ENCODE peak calls at places on chromosomes 2 and 18, in nine cellular contexts. O is hepatocyte, K is fibroblast of villous mesenchyme, Q is endodermal cell, X is fibroblast of pulmonary artery, F is astrocyte of the spinal cord, S is A549, P is BE2C, C is right lobe of liver. J is an unnamed sample.

GRCh38 chr2:217482343-217482742 is 520.5 kb downstream of the TNS1 start:
- DNase-seq in O (no peak), K (no peak), Q (no peak), X (no peak), F (no peak), S (no peak), P (no peak), C (no peak), J (no peak)

GRCh38 chr2:52658598-52658997 is 1109.0 kb upstream of the CHAC2 start:
- DNase-seq in O (peak), K (peak), Q (no peak), X (peak), F (peak), S (no peak), P (no peak), C (no peak), J (peak)

GRCh38 chr2:201639205-201639604 is 4.1 kb downstream of the TMEM237 start:
- DNase-seq in O (no peak), K (no peak), Q (no peak), X (no peak), F (no peak), S (no peak), P (no peak), C (no peak), J (no peak)

GRCh38 chr2:133940134-133940533 is 313.7 kb upstream of the MGAT5 start:
- DNase-seq in O (no peak), K (no peak), Q (peak), X (no peak), F (no peak), S (no peak), P (no peak), C (no peak), J (no peak)

GRCh38 chr2:18620867-18621266 is 31.5 kb upstream of the NT5C1B start:
- DNase-seq in O (no peak), K (no peak), Q (no peak), X (no peak), F (no peak), S (no peak), P (no peak), C (no peak), J (no peak)

GRCh38 chr2:238439093-238439849 is 12.5 kb downstream of the ASB1 start:
- DNase-seq in O (no peak), K (peak), Q (no peak), X (peak), F (peak), S (peak), P (no peak), C (peak), J (peak)

GRCh38 chr18:65753520-65753919 is 2.7 kb downstream of the CDH7 start:
- DNase-seq in O (peak), K (no peak), Q (peak), X (peak), F (peak), S (peak), P (peak), C (no peak), J (no peak)

GRCh38 chr2:140695163-140695562 is 1435.7 kb downstream of the LRP1B start:
- DNase-seq in O (no peak), K (peak), Q (peak), X (peak), F (peak), S (peak), P (no peak), C (no peak), J (peak)

GRCh38 chr18:22193466-22193865 is 24.1 kb downstream of the GATA6 start:
- DNase-seq in O (peak), K (peak), Q (peak), X (peak), F (peak), S (no peak), P (no peak), C (no peak), J (peak)

GRCh38 chr18:3192286-3192685 is 27.5 kb downstream of the MYOM1 start:
- DNase-seq in O (no peak), K (no peak), Q (no peak), X (no peak), F (no peak), S (no peak), P (no peak), C (no peak), J (no peak)

GRCh38 chr18:50973367-50974126 is 5.7 kb downstream of the ELAC1 start:
- DNase-seq in O (peak), K (peak), Q (no peak), X (peak), F (peak), S (peak), P (no peak), C (no peak), J (peak)

GRCh38 chr2:143429932-143430331 is 300.7 kb downstream of the ARHGAP15 start:
- DNase-seq in O (no peak), K (no peak), Q (no peak), X (peak), F (peak), S (no peak), P (no peak), C (no peak), J (peak)

GRCh38 chr2:200172521-200172920 is 134.0 kb upstream of the SPATS2L start:
- DNase-seq in O (no peak), K (no peak), Q (no peak), X (no peak), F (no peak), S (no peak), P (no peak), C (no peak), J (no peak)

GRCh38 chr2:69026026-69026425 is 13.0 kb downstream of the ANTXR1 start:
- DNase-seq in O (peak), K (peak), Q (peak), X (peak), F (peak), S (peak), P (peak), C (no peak), J (peak)

GRCh38 chr2:43399515-43400245 is 173.3 kb upstream of the ZFP36L2 start:
- DNase-seq in O (peak), K (peak), Q (no peak), X (peak), F (peak), S (no peak), P (no peak), C (no peak), J (peak)

GRCh38 chr2:144079808-144080207 is 440.1 kb downstream of the ZEB2 start:
- DNase-seq in O (no peak), K (no peak), Q (no peak), X (no peak), F (no peak), S (no peak), P (no peak), C (no peak), J (no peak)

GRCh38 chr2:128594273-128594910 is 275.7 kb upstream of the HS6ST1 start:
- DNase-seq in O (no peak), K (no peak), Q (no peak), X (no peak), F (no peak), S (no peak), P (no peak), C (peak), J (no peak)

GRCh38 chr18:21167641-21168372 is 56.2 kb upstream of the ROCK1 start:
- DNase-seq in O (peak), K (no peak), Q (peak), X (no peak), F (peak), S (peak), P (no peak), C (no peak), J (no peak)

GRCh38 chr18:74445585-74445984 is 11.5 kb downstream of the DIPK1C start:
- DNase-seq in O (no peak), K (no peak), Q (no peak), X (no peak), F (no peak), S (no peak), P (no peak), C (no peak), J (no peak)

GRCh38 chr2:82139979-82140611 is 1835.5 kb upstream of the LRRTM1 start:
- DNase-seq in O (peak), K (no peak), Q (no peak), X (no peak), F (no peak), S (no peak), P (no peak), C (no peak), J (no peak)

GRCh38 chr2:218010116-218010837 is 7.5 kb upstream of the TNS1 start:
- DNase-seq in O (peak), K (peak), Q (peak), X (peak), F (no peak), S (peak), P (peak), C (no peak), J (peak)

GRCh38 chr2:232418466-232419244 is 12.0 kb downstream of the ALPG start:
- DNase-seq in O (peak), K (peak), Q (peak), X (peak), F (no peak), S (no peak), P (no peak), C (no peak), J (peak)

GRCh38 chr2:185979546-185980071 is 241.0 kb downstream of the FSIP2 start:
- DNase-seq in O (no peak), K (no peak), Q (peak), X (no peak), F (peak), S (no peak), P (peak), C (no peak), J (no peak)

GRCh38 chr2:32009479-32010256 is 1.1 kb downstream of the MEMO1 start:
- DNase-seq in O (peak), K (peak), Q (peak), X (peak), F (peak), S (peak), P (peak), C (peak), J (peak)

GRCh38 chr2:27281855-27282559 is at the start of gene TRIM54:
- DNase-seq in O (no peak), K (peak), Q (peak), X (peak), F (no peak), S (no peak), P (no peak), C (no peak), J (no peak)

GRCh38 chr2:20067992-20068727 is 16.7 kb upstream of the LAPTM4A start:
- DNase-seq in O (no peak), K (peak), Q (no peak), X (peak), F (peak), S (peak), P (no peak), C (no peak), J (peak)

GRCh38 chr2:54065411-54065810 is 50.0 kb upstream of the ACYP2 start:
- DNase-seq in O (no peak), K (peak), Q (no peak), X (no peak), F (peak), S (no peak), P (no peak), C (no peak), J (peak)

GRCh38 chr2:59182249-59182648 is 941.1 kb upstream of the FANCL start:
- DNase-seq in O (peak), K (peak), Q (peak), X (peak), F (peak), S (peak), P (peak), C (no peak), J (no peak)

GRCh38 chr2:74498500-74499268 is 719 bp downstream of the LBX2 start:
- DNase-seq in O (no peak), K (peak), Q (no peak), X (peak), F (peak), S (peak), P (peak), C (no peak), J (no peak)

GRCh38 chr2:238430781-238431180 is 4.1 kb downstream of the ASB1 start:
- DNase-seq in O (no peak), K (no peak), Q (no peak), X (no peak), F (no peak), S (no peak), P (no peak), C (no peak), J (no peak)

GRCh38 chr2:136985044-136985443 is 219.7 kb downstream of the THSD7B start:
- DNase-seq in O (peak), K (no peak), Q (peak), X (peak), F (no peak), S (no peak), P (no peak), C (no peak), J (no peak)

GRCh38 chr18:32920796-32921787 is 148.3 kb upstream of the KLHL14 start:
- DNase-seq in O (peak), K (peak), Q (no peak), X (peak), F (peak), S (peak), P (no peak), C (no peak), J (peak)

GRCh38 chr18:61583548-61583947 is 250.3 kb downstream of the CDH20 start:
- DNase-seq in O (no peak), K (no peak), Q (no peak), X (no peak), F (no peak), S (no peak), P (no peak), C (no peak), J (no peak)

GRCh38 chr18:11040359-11040758 is 109.0 kb downstream of the PIEZO2 start:
- DNase-seq in O (no peak), K (no peak), Q (no peak), X (peak), F (no peak), S (no peak), P (no peak), C (no peak), J (no peak)

GRCh38 chr2:225254363-225254762 is 145.1 kb upstream of the NYAP2 start:
- DNase-seq in O (no peak), K (no peak), Q (no peak), X (no peak), F (no peak), S (no peak), P (no peak), C (no peak), J (no peak)

DNA sequence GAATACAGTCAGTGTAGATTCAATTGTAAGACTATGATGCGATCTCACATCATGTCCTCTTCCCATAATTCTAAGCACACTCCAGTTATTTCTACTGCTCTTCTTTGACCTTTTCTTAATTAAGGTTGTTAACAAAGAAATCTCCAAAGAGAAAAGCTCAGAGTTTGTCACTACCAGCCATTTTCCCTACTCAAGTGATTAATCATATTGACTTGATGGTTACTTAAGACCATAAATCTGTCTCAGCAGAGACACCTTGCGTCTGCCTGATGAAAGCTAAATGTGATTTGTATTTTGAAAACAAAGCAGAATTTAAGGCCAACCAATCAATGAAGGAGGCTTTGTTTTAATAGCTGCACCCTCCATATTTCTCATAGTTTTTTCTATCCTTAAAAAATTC is 130.3 kb downstream of the DTNA start:
- DNase-seq in O (no peak), K (no peak), Q (no peak), X (no peak), F (no peak), S (no peak), P (no peak), C (no peak), J (no peak)
- TF ChIP-seq CTCF in O (no peak), K (no peak), Q (no peak), X (no peak), F (no peak), S (no peak), P (no peak), C (no peak), J (no peak)

GRCh38 chr2:157877761-157878400 is 1.8 kb upstream of the ACVR1 start:
- DNase-seq in O (no peak), K (no peak), Q (no peak), X (no peak), F (no peak), S (no peak), P (no peak), C (no peak), J (no peak)
- H3K4me3 ChIP-seq in O (no peak), K (no peak), Q (no peak), X (no peak), F (no peak), S (no peak), P (no peak), C (no peak), J (no peak)

GRCh38 chr2:207534390-207534789 is 4.6 kb downstream of the CREB1 start:
- DNase-seq in O (no peak), K (no peak), Q (no peak), X (no peak), F (no peak), S (no peak), P (no peak), C (no peak), J (no peak)
- TF ChIP-seq CTCF in O (no peak), K (no peak), Q (no peak), X (no peak), F (no peak), S (no peak), P (no peak), C (no peak), J (no peak)

GRCh38 chr18:8614875-8615274 is 5.6 kb downstream of the RAB12 start:
- DNase-seq in O (no peak), K (no peak), Q (no peak), X (no peak), F (no peak), S (no peak), P (no peak), C (no peak), J (no peak)
- H3K4me3 ChIP-seq in O (no peak), K (no peak), Q (no peak), X (no peak), F (no peak), S (no peak), P (no peak), C (no peak), J (no peak)

GRCh38 chr2:97699765-97700444 is 13.5 kb upstream of the ZAP70 start:
- DNase-seq in O (peak), K (peak), Q (peak), X (peak), F (peak), S (peak), P (peak), C (no peak), J (peak)
- TF ChIP-seq CTCF in O (peak), K (peak), Q (peak), X (peak), F (peak), S (peak), P (peak), C (peak), J (peak)

GRCh38 chr2:3520591-3520990 is 1.3 kb upstream of the ADI1 start:
- DNase-seq in O (no peak), K (no peak), Q (no peak), X (no peak), F (no peak), S (no peak), P (no peak), C (no peak), J (no peak)
- H3K4me3 ChIP-seq in O (no peak), K (no peak), Q (peak), X (no peak), F (no peak), S (no peak), P (no peak), C (no peak), J (no peak)

GRCh38 chr2:104472076-104472475 is 381.8 kb upstream of the POU3F3 start:
- DNase-seq in O (no peak), K (no peak), Q (peak), X (no peak), F (no peak), S (no peak), P (no peak), C (no peak), J (no peak)

GRCh38 chr2:104474725-104475124 is 379.2 kb upstream of the POU3F3 start:
- DNase-seq in O (peak), K (no peak), Q (no peak), X (no peak), F (no peak), S (no peak), P (no peak), C (no peak), J (no peak)

GRCh38 chr2:104473568-104473967 is 380.3 kb upstream of the POU3F3 start:
- DNase-seq in O (no peak), K (no peak), Q (no peak), X (no peak), F (peak), S (no peak), P (no peak), C (no peak), J (no peak)

GRCh38 chr2:104476075-104476474 is 377.8 kb upstream of the POU3F3 start:
- DNase-seq in O (no peak), K (no peak), Q (no peak), X (no peak), F (no peak), S (no peak), P (no peak), C (no peak), J (no peak)

GRCh38 chr2:104476563-104476988 is 377.3 kb upstream of the POU3F3 start:
- DNase-seq in O (no peak), K (no peak), Q (no peak), X (no peak), F (no peak), S (no peak), P (no peak), C (no peak), J (no peak)
- TF ChIP-seq CTCF in O (no peak), K (no peak), Q (no peak), X (no peak), F (no peak), S (no peak), P (no peak), C (no peak), J (no peak)

GRCh38 chr2:70113396-70114100 is 26.3 kb downstream of the PCBP1 start:
- DNase-seq in O (no peak), K (no peak), Q (no peak), X (no peak), F (no peak), S (no peak), P (no peak), C (no peak), J (no peak)

GRCh38 chr2:70116936-70117554 is 29.8 kb downstream of the PCBP1 start:
- DNase-seq in O (no peak), K (no peak), Q (no peak), X (no peak), F (no peak), S (no peak), P (no peak), C (no peak), J (no peak)

GRCh38 chr2:70118798-70119454 is 31.6 kb downstream of the PCBP1 start:
- DNase-seq in O (no peak), K (no peak), Q (peak), X (peak), F (no peak), S (no peak), P (no peak), C (no peak), J (no peak)

GRCh38 chr2:70111752-70112591 is 24.7 kb downstream of the PCBP1 start:
- DNase-seq in O (peak), K (peak), Q (peak), X (peak), F (peak), S (no peak), P (no peak), C (no peak), J (peak)

DNA sequence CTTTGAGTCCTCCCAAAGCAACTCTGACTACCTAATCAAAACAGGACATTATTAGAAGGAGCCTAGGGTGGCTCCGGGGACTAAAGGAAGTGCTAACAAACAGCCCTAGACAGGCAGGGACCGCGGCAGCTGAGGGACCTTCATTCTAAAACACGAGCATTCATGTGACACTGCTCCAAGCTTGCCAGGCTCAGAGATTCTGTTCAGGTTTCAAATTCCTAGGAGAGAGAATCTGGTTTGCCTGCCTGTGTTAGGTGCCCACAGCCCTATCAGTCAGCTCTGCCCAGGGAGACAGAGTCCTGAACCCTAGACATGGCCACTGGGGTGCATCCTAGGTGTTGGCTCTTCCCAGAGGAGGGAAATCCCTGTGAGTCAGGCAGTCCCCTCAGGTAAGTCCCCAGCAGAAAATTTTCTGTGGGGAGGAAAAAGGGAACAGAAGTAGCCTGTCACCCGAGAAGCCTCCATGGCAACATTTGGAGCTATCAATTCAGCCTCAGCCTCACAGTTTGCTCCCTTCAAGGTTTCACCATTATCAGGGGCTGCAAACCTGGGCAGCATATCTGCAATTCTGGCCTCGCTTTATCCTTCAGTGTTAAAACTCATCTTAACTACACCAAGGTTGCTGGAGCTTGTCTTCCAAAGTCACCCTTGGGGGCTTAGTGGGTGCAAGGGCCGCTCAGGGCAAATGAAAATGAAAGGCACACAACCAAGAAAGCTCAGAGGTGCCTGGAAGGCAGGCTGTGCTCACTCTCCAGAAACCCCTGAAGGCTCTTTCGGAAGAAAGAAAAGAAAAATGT is 28.6 kb downstream of the PCBP1 start:
- DNase-seq in O (no peak), K (no peak), Q (no peak), X (no peak), F (no peak), S (no peak), P (no peak), C (no peak), J (no peak)
- H3K4me3 ChIP-seq in O (no peak), K (no peak), Q (no peak), X (no peak), F (no peak), S (no peak), P (no peak), C (no peak), J (no peak)